ENCODE peak calls at places on chromosomes 1 and 21, in five cellular contexts. Z, M, S, V and R are unnamed samples.

GRCh38 chr1:150875197-150876110 is 945 bp downstream of the ARNT start:
- DNase-seq in Z (peak; percentile 37), M (no peak), S (peak; percentile 10), V (no peak), R (no peak)

GRCh38 chr1:183987593-183988318 is 49.8 kb downstream of the COLGALT2 start:
- DNase-seq in V (no peak), M (no peak), Z (no peak), S (no peak), R (no peak)

GRCh38 chr1:158248122-158248521 is 6.1 kb upstream of the CD1A start:
- DNase-seq in Z (no peak), S (no peak), V (peak; percentile 13), M (no peak), R (no peak)

GRCh38 chr1:67850151-67850551 is 16.9 kb upstream of the GNG12 start:
- DNase-seq in M (peak; percentile 15), V (no peak), S (no peak), Z (peak; percentile 17), R (peak; percentile 60)

GRCh38 chr21:42652527-42653491 is 612 bp upstream of the PDE9A start:
- DNase-seq in M (peak; percentile 55), V (no peak), S (peak; percentile 58), Z (peak; percentile 98), R (peak; percentile 31)

GRCh38 chr1:16354619-16355018 is 2.3 kb upstream of the FBXO42 start:
- DNase-seq in Z (no peak), M (no peak), V (no peak), S (no peak), R (no peak)

GRCh38 chr1:81670286-81670685 is 130.4 kb upstream of the ADGRL2 start:
- DNase-seq in V (no peak), Z (peak; percentile 35), M (no peak), S (no peak), R (peak; percentile 97)

GRCh38 chr1:156025873-156026272 is 5.1 kb upstream of the SSR2 start:
- DNase-seq in V (no peak), S (peak; percentile 62), Z (peak; percentile 85), M (peak; percentile 54), R (peak; percentile 45)

GRCh38 chr1:205811660-205812059 is 1.3 kb downstream of the SLC41A1 start:
- DNase-seq in S (no peak), Z (peak; percentile 59), M (peak; percentile 59), V (no peak), R (no peak)

GRCh38 chr1:30780409-30780808 is 22.8 kb upstream of the LAPTM5 start:
- DNase-seq in Z (no peak), V (no peak), M (no peak), S (no peak), R (no peak)

GRCh38 chr1:214708321-214708960 is 105.4 kb downstream of the CENPF start:
- DNase-seq in M (no peak), V (no peak), S (no peak), Z (no peak), R (peak; percentile 73)

GRCh38 chr1:85952460-85952859 is 204.1 kb downstream of the COL24A1 start:
- DNase-seq in S (no peak), M (no peak), V (no peak), Z (peak; percentile 64), R (peak; percentile 6)

GRCh38 chr1:171084091-171084490 is 6.6 kb upstream of the FMO3 start:
- DNase-seq in Z (no peak), V (no peak), M (no peak), S (no peak), R (no peak)

GRCh38 chr1:56330400-56331026 is 248.8 kb downstream of the PLPP3 start:
- DNase-seq in M (no peak), S (peak; percentile 47), V (peak; percentile 68), Z (no peak), R (peak; percentile 84)

GRCh38 chr1:34549199-34549598 is 205.6 kb upstream of the GJB5 start:
- DNase-seq in S (peak; percentile 37), M (no peak), V (no peak), Z (no peak), R (no peak)

GRCh38 chr1:204483791-204484190 is 10.8 kb downstream of the PIK3C2B start:
- DNase-seq in V (no peak), Z (no peak), S (peak; percentile 21), M (no peak), R (no peak)

GRCh38 chr1:71667224-71667623 is 586.4 kb upstream of the ZRANB2 start:
- DNase-seq in M (no peak), Z (no peak), S (no peak), V (no peak), R (peak; percentile 25)

GRCh38 chr1:247548847-247549246 is at the start of gene GCSAML:
- DNase-seq in Z (no peak), S (no peak), V (no peak), M (no peak), R (no peak)

GRCh38 chr1:235883261-235883927 is 16.7 kb upstream of the LYST start:
- DNase-seq in S (no peak), Z (peak; percentile 46), V (peak; percentile 76), M (no peak), R (peak; percentile 97)

GRCh38 chr1:46405724-46406123 is 11.6 kb downstream of the FAAH start:
- DNase-seq in V (no peak), Z (no peak), M (no peak), S (no peak), R (no peak)

GRCh38 chr1:84450916-84451315 is 28.1 kb upstream of the RPF1 start:
- DNase-seq in M (no peak), S (no peak), V (no peak), Z (no peak), R (peak; percentile 32)

GRCh38 chr1:156565519-156565918 is 6.8 kb downstream of the IQGAP3 start:
- DNase-seq in Z (no peak), M (no peak), V (no peak), S (no peak), R (no peak)

GRCh38 chr1:41433501-41433900 is 51.0 kb downstream of the EDN2 start:
- DNase-seq in V (no peak), S (no peak), Z (no peak), M (no peak), R (no peak)

GRCh38 chr1:212313616-212314015 is 28.4 kb downstream of the PPP2R5A start:
- DNase-seq in M (no peak), Z (no peak), S (no peak), V (no peak), R (peak; percentile 56)

GRCh38 chr1:10767282-10767681 is 29.2 kb downstream of the CASZ1 start:
- DNase-seq in S (no peak), M (no peak), V (no peak), Z (no peak), R (no peak)

GRCh38 chr1:206012086-206012859 is 9.1 kb upstream of the RAB7B start:
- DNase-seq in Z (no peak), M (no peak), V (peak; percentile 66), S (peak; percentile 29), R (no peak)

GRCh38 chr1:34419662-34420061 is 243.0 kb downstream of the C1orf94 start:
- DNase-seq in M (peak; percentile 15), S (no peak), Z (peak; percentile 29), V (no peak), R (no peak)

GRCh38 chr1:6392081-6392879 is 1.3 kb downstream of the ACOT7 start:
- DNase-seq in Z (no peak), M (no peak), V (no peak), S (peak; percentile 58), R (no peak)

GRCh38 chr1:6393400-6394187 is at the start of gene ACOT7:
- DNase-seq in S (peak; percentile 79), Z (peak; percentile 99), M (peak; percentile 99), V (peak; percentile 25), R (peak; percentile 78)

GRCh38 chr1:6389971-6390370 is 3.6 kb downstream of the ACOT7 start:
- DNase-seq in V (no peak), Z (no peak), S (no peak), M (no peak), R (no peak)

GRCh38 chr1:6396998-6397397 is 3.4 kb upstream of the ACOT7 start:
- DNase-seq in S (no peak), Z (no peak), M (no peak), V (no peak), R (no peak)

DNA sequence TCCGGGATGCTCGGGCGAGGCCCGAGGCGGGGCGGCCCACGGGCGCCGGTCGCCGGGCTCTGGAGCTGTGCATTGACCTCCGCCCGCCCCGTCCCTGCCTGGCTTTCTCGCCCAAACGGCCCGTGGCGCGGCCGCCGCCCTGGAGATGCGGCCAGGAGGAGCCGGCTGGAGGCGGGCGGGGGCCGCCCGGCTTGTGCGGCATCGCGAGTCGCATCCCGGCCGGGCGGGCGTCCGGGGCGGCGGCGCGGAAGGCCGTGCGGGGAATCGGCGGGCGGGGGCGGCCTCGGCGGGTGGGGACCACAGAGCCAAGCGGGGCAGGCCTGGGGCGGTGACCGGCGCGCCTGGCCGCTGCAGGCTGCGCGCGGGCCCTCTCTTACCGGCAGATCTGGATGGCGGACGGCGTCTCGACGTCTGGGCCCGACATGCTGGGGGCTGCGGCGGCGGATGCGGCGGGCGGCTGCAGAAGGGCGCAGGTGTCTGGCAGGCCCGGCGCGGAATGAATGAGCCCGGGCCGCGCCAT is 627 bp downstream of the ACOT7 start:
- DNase-seq in M (peak; percentile 88), Z (no peak), S (no peak), V (no peak), R (no peak)
- H2AFZ ChIP-seq in M (peak overlapping the region; percentile 91), Z (peak overlapping the region; percentile 65), S (no peak overlapping the region), V (peak overlapping the region; percentile 58), R (peak overlapping the region; percentile 98)

GRCh38 chr21:44363278-44363677 is 9.9 kb downstream of the TRPM2 start:
- DNase-seq in M (no peak), Z (no peak), S (no peak), V (no peak), R (no peak)
- H3K4me3 ChIP-seq in M (no peak overlapping the region), Z (no peak overlapping the region), S (no peak overlapping the region), V (no peak overlapping the region), R (no peak overlapping the region)

GRCh38 chr21:45010860-45011259 is 63.5 kb upstream of the ADARB1 start:
- DNase-seq in S (no peak), Z (no peak), V (no peak), M (no peak), R (no peak)
- TF ChIP-seq SMC3 in S (no peak), Z (no peak), V (no peak), M (no peak), R (no peak)

GRCh38 chr1:29133861-29134694 is 10.4 kb upstream of the TMEM200B start:
- DNase-seq in Z (peak; percentile 41), M (peak; percentile 54), S (no peak), V (no peak), R (no peak)
- H2AFZ ChIP-seq in Z (no peak overlapping the region), M (peak overlapping the region; percentile 60), S (no peak overlapping the region), V (no peak overlapping the region), R (peak overlapping the region; percentile 16)